ENCODE peak calls at places on chromosomes 6 and 20, in ten cellular contexts. One of them, this sample, is unnamed.

GRCh38 chr6:134331255-134331654 is 13.3 kb upstream of the SGK1 start:
- DNase-seq in BJ: no peak
- DNase-seq in C1 segment of cervical spinal cord: no peak
- DNase-seq in fibroblast of lung: no peak
- DNase-seq in osteoblast: no peak
- DNase-seq in ovary: no peak
- DNase-seq in WTC11: no peak
- DNase-seq in activated T-helper 1 cell treated with anti-CD3 and anti-CD28 coated beads, Interleukin-2, amount 50 U/mL, for 16 hours: no peak
- DNase-seq in stimulated activated CD4-positive, alpha-beta T cell treated with anti-CD3 and anti-CD28 coated beads, Interleukin-2, amount 100 ng/mL, for 48 hours: no peak
- DNase-seq in progenitor cell of endocrine pancreas: no peak
- DNase-seq in this sample: no peak

GRCh38 chr6:153032255-153032882 is 29.9 kb upstream of the MTRF1L start:
- DNase-seq in BJ: peak
- DNase-seq in C1 segment of cervical spinal cord: no peak
- DNase-seq in fibroblast of lung: peak
- DNase-seq in osteoblast: no peak
- DNase-seq in ovary: no peak
- DNase-seq in WTC11: no peak
- DNase-seq in activated T-helper 1 cell treated with anti-CD3 and anti-CD28 coated beads, Interleukin-2, amount 50 U/mL, for 16 hours: no peak
- DNase-seq in stimulated activated CD4-positive, alpha-beta T cell treated with anti-CD3 and anti-CD28 coated beads, Interleukin-2, amount 100 ng/mL, for 48 hours: no peak
- DNase-seq in progenitor cell of endocrine pancreas: no peak
- DNase-seq in this sample: no peak

GRCh38 chr20:52497731-52498130 is 306.2 kb upstream of the ZFP64 start:
- DNase-seq in BJ: peak
- DNase-seq in C1 segment of cervical spinal cord: no peak
- DNase-seq in fibroblast of lung: no peak
- DNase-seq in osteoblast: no peak
- DNase-seq in ovary: no peak
- DNase-seq in WTC11: no peak
- DNase-seq in activated T-helper 1 cell treated with anti-CD3 and anti-CD28 coated beads, Interleukin-2, amount 50 U/mL, for 16 hours: no peak
- DNase-seq in stimulated activated CD4-positive, alpha-beta T cell treated with anti-CD3 and anti-CD28 coated beads, Interleukin-2, amount 100 ng/mL, for 48 hours: no peak
- DNase-seq in progenitor cell of endocrine pancreas: no peak
- DNase-seq in this sample: no peak

GRCh38 chr20:62852196-62852595 is 9.4 kb downstream of the TCFL5 start:
- DNase-seq in BJ: no peak
- DNase-seq in C1 segment of cervical spinal cord: no peak
- DNase-seq in fibroblast of lung: no peak
- DNase-seq in osteoblast: no peak
- DNase-seq in ovary: no peak
- DNase-seq in WTC11: no peak
- DNase-seq in activated T-helper 1 cell treated with anti-CD3 and anti-CD28 coated beads, Interleukin-2, amount 50 U/mL, for 16 hours: no peak
- DNase-seq in stimulated activated CD4-positive, alpha-beta T cell treated with anti-CD3 and anti-CD28 coated beads, Interleukin-2, amount 100 ng/mL, for 48 hours: no peak
- DNase-seq in progenitor cell of endocrine pancreas: no peak
- DNase-seq in this sample: no peak

GRCh38 chr6:133895573-133896343 is 6.8 kb downstream of the TCF21 start:
- DNase-seq in BJ: no peak
- DNase-seq in C1 segment of cervical spinal cord: no peak
- DNase-seq in fibroblast of lung: peak
- DNase-seq in osteoblast: peak
- DNase-seq in ovary: peak
- DNase-seq in WTC11: peak
- DNase-seq in activated T-helper 1 cell treated with anti-CD3 and anti-CD28 coated beads, Interleukin-2, amount 50 U/mL, for 16 hours: no peak
- DNase-seq in stimulated activated CD4-positive, alpha-beta T cell treated with anti-CD3 and anti-CD28 coated beads, Interleukin-2, amount 100 ng/mL, for 48 hours: no peak
- DNase-seq in progenitor cell of endocrine pancreas: no peak
- DNase-seq in this sample: peak

GRCh38 chr20:57968111-57968510 is 258.3 kb upstream of the PMEPA1 start:
- DNase-seq in BJ: no peak
- DNase-seq in C1 segment of cervical spinal cord: no peak
- DNase-seq in fibroblast of lung: no peak
- DNase-seq in osteoblast: no peak
- DNase-seq in ovary: no peak
- DNase-seq in WTC11: no peak
- DNase-seq in activated T-helper 1 cell treated with anti-CD3 and anti-CD28 coated beads, Interleukin-2, amount 50 U/mL, for 16 hours: no peak
- DNase-seq in stimulated activated CD4-positive, alpha-beta T cell treated with anti-CD3 and anti-CD28 coated beads, Interleukin-2, amount 100 ng/mL, for 48 hours: no peak
- DNase-seq in progenitor cell of endocrine pancreas: no peak
- DNase-seq in this sample: peak

GRCh38 chr6:106177786-106178185 is 91.7 kb downstream of the PRDM1 start:
- DNase-seq in BJ: no peak
- DNase-seq in C1 segment of cervical spinal cord: no peak
- DNase-seq in fibroblast of lung: peak
- DNase-seq in osteoblast: no peak
- DNase-seq in ovary: no peak
- DNase-seq in WTC11: no peak
- DNase-seq in activated T-helper 1 cell treated with anti-CD3 and anti-CD28 coated beads, Interleukin-2, amount 50 U/mL, for 16 hours: no peak
- DNase-seq in stimulated activated CD4-positive, alpha-beta T cell treated with anti-CD3 and anti-CD28 coated beads, Interleukin-2, amount 100 ng/mL, for 48 hours: no peak
- DNase-seq in progenitor cell of endocrine pancreas: no peak
- DNase-seq in this sample: no peak

GRCh38 chr6:87558446-87558845 is 31.3 kb downstream of the RARS2 start:
- DNase-seq in BJ: no peak
- DNase-seq in C1 segment of cervical spinal cord: no peak
- DNase-seq in fibroblast of lung: peak
- DNase-seq in osteoblast: no peak
- DNase-seq in ovary: no peak
- DNase-seq in WTC11: no peak
- DNase-seq in activated T-helper 1 cell treated with anti-CD3 and anti-CD28 coated beads, Interleukin-2, amount 50 U/mL, for 16 hours: no peak
- DNase-seq in stimulated activated CD4-positive, alpha-beta T cell treated with anti-CD3 and anti-CD28 coated beads, Interleukin-2, amount 100 ng/mL, for 48 hours: no peak
- DNase-seq in progenitor cell of endocrine pancreas: no peak
- DNase-seq in this sample: no peak

GRCh38 chr6:82057846-82058554 is 189.5 kb downstream of the IBTK start:
- DNase-seq in BJ: peak
- DNase-seq in C1 segment of cervical spinal cord: no peak
- DNase-seq in fibroblast of lung: peak
- DNase-seq in osteoblast: no peak
- DNase-seq in ovary: no peak
- DNase-seq in WTC11: no peak
- DNase-seq in activated T-helper 1 cell treated with anti-CD3 and anti-CD28 coated beads, Interleukin-2, amount 50 U/mL, for 16 hours: no peak
- DNase-seq in stimulated activated CD4-positive, alpha-beta T cell treated with anti-CD3 and anti-CD28 coated beads, Interleukin-2, amount 100 ng/mL, for 48 hours: no peak
- DNase-seq in progenitor cell of endocrine pancreas: no peak
- DNase-seq in this sample: no peak

GRCh38 chr20:64261138-64261537 is 5.6 kb downstream of the PCMTD2 start:
- DNase-seq in BJ: peak
- DNase-seq in C1 segment of cervical spinal cord: no peak
- DNase-seq in fibroblast of lung: peak
- DNase-seq in osteoblast: no peak
- DNase-seq in ovary: peak
- DNase-seq in WTC11: no peak
- DNase-seq in activated T-helper 1 cell treated with anti-CD3 and anti-CD28 coated beads, Interleukin-2, amount 50 U/mL, for 16 hours: no peak
- DNase-seq in stimulated activated CD4-positive, alpha-beta T cell treated with anti-CD3 and anti-CD28 coated beads, Interleukin-2, amount 100 ng/mL, for 48 hours: no peak
- DNase-seq in progenitor cell of endocrine pancreas: no peak
- DNase-seq in this sample: no peak

GRCh38 chr6:151338816-151339215 is 52.5 kb downstream of the ZBTB2 start:
- DNase-seq in BJ: no peak
- DNase-seq in C1 segment of cervical spinal cord: no peak
- DNase-seq in fibroblast of lung: no peak
- DNase-seq in osteoblast: no peak
- DNase-seq in ovary: no peak
- DNase-seq in WTC11: no peak
- DNase-seq in activated T-helper 1 cell treated with anti-CD3 and anti-CD28 coated beads, Interleukin-2, amount 50 U/mL, for 16 hours: no peak
- DNase-seq in stimulated activated CD4-positive, alpha-beta T cell treated with anti-CD3 and anti-CD28 coated beads, Interleukin-2, amount 100 ng/mL, for 48 hours: no peak
- DNase-seq in progenitor cell of endocrine pancreas: no peak
- DNase-seq in this sample: no peak

GRCh38 chr6:144150673-144151009 is 324 bp downstream of the STX11 start:
- DNase-seq in BJ: no peak
- DNase-seq in C1 segment of cervical spinal cord: no peak
- DNase-seq in fibroblast of lung: peak
- DNase-seq in osteoblast: no peak
- DNase-seq in ovary: peak
- DNase-seq in WTC11: peak
- DNase-seq in activated T-helper 1 cell treated with anti-CD3 and anti-CD28 coated beads, Interleukin-2, amount 50 U/mL, for 16 hours: peak
- DNase-seq in stimulated activated CD4-positive, alpha-beta T cell treated with anti-CD3 and anti-CD28 coated beads, Interleukin-2, amount 100 ng/mL, for 48 hours: peak
- DNase-seq in progenitor cell of endocrine pancreas: peak
- DNase-seq in this sample: no peak

GRCh38 chr6:168155821-168156741 is 77.1 kb upstream of the FRMD1 start:
- DNase-seq in BJ: no peak
- DNase-seq in C1 segment of cervical spinal cord: no peak
- DNase-seq in fibroblast of lung: no peak
- DNase-seq in osteoblast: no peak
- DNase-seq in ovary: no peak
- DNase-seq in WTC11: no peak
- DNase-seq in activated T-helper 1 cell treated with anti-CD3 and anti-CD28 coated beads, Interleukin-2, amount 50 U/mL, for 16 hours: no peak
- DNase-seq in stimulated activated CD4-positive, alpha-beta T cell treated with anti-CD3 and anti-CD28 coated beads, Interleukin-2, amount 100 ng/mL, for 48 hours: no peak
- DNase-seq in progenitor cell of endocrine pancreas: no peak
- DNase-seq in this sample: no peak

GRCh38 chr6:16805190-16805860 is 44.1 kb upstream of the ATXN1 start:
- DNase-seq in BJ: no peak
- DNase-seq in C1 segment of cervical spinal cord: no peak
- DNase-seq in fibroblast of lung: no peak
- DNase-seq in osteoblast: no peak
- DNase-seq in ovary: no peak
- DNase-seq in WTC11: no peak
- DNase-seq in activated T-helper 1 cell treated with anti-CD3 and anti-CD28 coated beads, Interleukin-2, amount 50 U/mL, for 16 hours: no peak
- DNase-seq in stimulated activated CD4-positive, alpha-beta T cell treated with anti-CD3 and anti-CD28 coated beads, Interleukin-2, amount 100 ng/mL, for 48 hours: no peak
- DNase-seq in progenitor cell of endocrine pancreas: no peak
- DNase-seq in this sample: no peak

GRCh38 chr20:38172344-38172743 is 7.3 kb upstream of the TGM2 start:
- DNase-seq in BJ: no peak
- DNase-seq in C1 segment of cervical spinal cord: no peak
- DNase-seq in fibroblast of lung: no peak
- DNase-seq in osteoblast: no peak
- DNase-seq in ovary: no peak
- DNase-seq in WTC11: no peak
- DNase-seq in activated T-helper 1 cell treated with anti-CD3 and anti-CD28 coated beads, Interleukin-2, amount 50 U/mL, for 16 hours: no peak
- DNase-seq in stimulated activated CD4-positive, alpha-beta T cell treated with anti-CD3 and anti-CD28 coated beads, Interleukin-2, amount 100 ng/mL, for 48 hours: no peak
- DNase-seq in progenitor cell of endocrine pancreas: no peak
- DNase-seq in this sample: no peak

GRCh38 chr6:63816979-63817436 is 181.4 kb downstream of the PHF3 start:
- DNase-seq in BJ: no peak
- DNase-seq in C1 segment of cervical spinal cord: no peak
- DNase-seq in fibroblast of lung: no peak
- DNase-seq in osteoblast: no peak
- DNase-seq in ovary: no peak
- DNase-seq in WTC11: no peak
- DNase-seq in activated T-helper 1 cell treated with anti-CD3 and anti-CD28 coated beads, Interleukin-2, amount 50 U/mL, for 16 hours: no peak
- DNase-seq in stimulated activated CD4-positive, alpha-beta T cell treated with anti-CD3 and anti-CD28 coated beads, Interleukin-2, amount 100 ng/mL, for 48 hours: no peak
- DNase-seq in progenitor cell of endocrine pancreas: no peak
- DNase-seq in this sample: no peak

GRCh38 chr6:52317841-52318581 is 33.5 kb upstream of the MCM3 start:
- DNase-seq in BJ: peak
- DNase-seq in C1 segment of cervical spinal cord: no peak
- DNase-seq in fibroblast of lung: peak
- DNase-seq in osteoblast: peak
- DNase-seq in ovary: no peak
- DNase-seq in WTC11: no peak
- DNase-seq in activated T-helper 1 cell treated with anti-CD3 and anti-CD28 coated beads, Interleukin-2, amount 50 U/mL, for 16 hours: no peak
- DNase-seq in stimulated activated CD4-positive, alpha-beta T cell treated with anti-CD3 and anti-CD28 coated beads, Interleukin-2, amount 100 ng/mL, for 48 hours: no peak
- DNase-seq in progenitor cell of endocrine pancreas: no peak
- DNase-seq in this sample: no peak

GRCh38 chr6:9766240-9766915 is 648.5 kb downstream of the TFAP2A start:
- DNase-seq in BJ: peak
- DNase-seq in C1 segment of cervical spinal cord: no peak
- DNase-seq in fibroblast of lung: no peak
- DNase-seq in osteoblast: no peak
- DNase-seq in ovary: no peak
- DNase-seq in WTC11: no peak
- DNase-seq in activated T-helper 1 cell treated with anti-CD3 and anti-CD28 coated beads, Interleukin-2, amount 50 U/mL, for 16 hours: no peak
- DNase-seq in stimulated activated CD4-positive, alpha-beta T cell treated with anti-CD3 and anti-CD28 coated beads, Interleukin-2, amount 100 ng/mL, for 48 hours: no peak
- DNase-seq in progenitor cell of endocrine pancreas: no peak
- DNase-seq in this sample: no peak

GRCh38 chr6:165585060-165585459 is 78.0 kb downstream of the PDE10A start:
- DNase-seq in BJ: no peak
- DNase-seq in C1 segment of cervical spinal cord: no peak
- DNase-seq in fibroblast of lung: peak
- DNase-seq in osteoblast: no peak
- DNase-seq in ovary: no peak
- DNase-seq in WTC11: no peak
- DNase-seq in activated T-helper 1 cell treated with anti-CD3 and anti-CD28 coated beads, Interleukin-2, amount 50 U/mL, for 16 hours: no peak
- DNase-seq in stimulated activated CD4-positive, alpha-beta T cell treated with anti-CD3 and anti-CD28 coated beads, Interleukin-2, amount 100 ng/mL, for 48 hours: no peak
- DNase-seq in progenitor cell of endocrine pancreas: no peak
- DNase-seq in this sample: no peak

GRCh38 chr6:71420693-71421328 is 132.2 kb downstream of the OGFRL1 start:
- DNase-seq in BJ: peak
- DNase-seq in C1 segment of cervical spinal cord: peak
- DNase-seq in fibroblast of lung: peak
- DNase-seq in osteoblast: peak
- DNase-seq in ovary: peak
- DNase-seq in WTC11: peak
- DNase-seq in activated T-helper 1 cell treated with anti-CD3 and anti-CD28 coated beads, Interleukin-2, amount 50 U/mL, for 16 hours: no peak
- DNase-seq in stimulated activated CD4-positive, alpha-beta T cell treated with anti-CD3 and anti-CD28 coated beads, Interleukin-2, amount 100 ng/mL, for 48 hours: no peak
- DNase-seq in progenitor cell of endocrine pancreas: peak
- DNase-seq in this sample: peak

This sample was measured in aorta.